ENCODE peak calls at places on chromosome 2, in nine cellular contexts. S is fibroblast of mammary gland, I is AG04450, Y is bronchial epithelial cell, Q is breast epithelium, E is neuronal stem cell, T is K562, L is left lung, A is body of pancreas. P is an unnamed sample.

GRCh38 chr2:46097714-46098480 is 199.3 kb upstream of the EPAS1 start:
- DNase-seq in S (peak; percentile 98), I (peak; percentile 97), Y (peak; percentile 94), Q (no peak), E (no peak), T (no peak), L (no peak), A (peak; percentile 64), P (no peak)

GRCh38 chr2:44777542-44777941 is 164.0 kb upstream of the SIX3 start:
- DNase-seq in S (no peak), I (no peak), Y (peak; percentile 20), Q (no peak), E (no peak), T (peak; percentile 42), L (no peak), A (no peak), P (no peak)

GRCh38 chr2:86747708-86748627 is 27.9 kb downstream of the RMND5A start:
- DNase-seq in S (peak; percentile 85), I (peak; percentile 53), Y (peak; percentile 89), Q (no peak), E (no peak), T (no peak), L (no peak), A (no peak), P (no peak)

GRCh38 chr2:165892541-165892940 is 61.0 kb downstream of the TTC21B start:
- DNase-seq in S (no peak), I (no peak), Y (no peak), Q (no peak), E (no peak), T (no peak), L (no peak), A (no peak), P (no peak)

GRCh38 chr2:207619764-207620203 is 5.4 kb downstream of the METTL21A start:
- DNase-seq in S (no peak), I (no peak), Y (no peak), Q (no peak), E (no peak), T (no peak), L (no peak), A (no peak), P (no peak)

GRCh38 chr2:145185696-145186095 is 665.8 kb upstream of the ZEB2 start:
- DNase-seq in S (peak; percentile 66), I (peak; percentile 10), Y (peak; percentile 49), Q (no peak), E (no peak), T (no peak), L (no peak), A (no peak), P (no peak)

GRCh38 chr2:176470713-176471112 is 201.5 kb downstream of the MTX2 start:
- DNase-seq in S (no peak), I (no peak), Y (no peak), Q (no peak), E (no peak), T (no peak), L (no peak), A (no peak), P (no peak)

GRCh38 chr2:235055891-235056516 is 104.2 kb downstream of the SH3BP4 start:
- DNase-seq in S (peak; percentile 50), I (no peak), Y (peak; percentile 51), Q (no peak), E (no peak), T (peak; percentile 52), L (no peak), A (peak; percentile 57), P (peak; percentile 43)

GRCh38 chr2:107072150-107072940 is 186.4 kb upstream of the ST6GAL2 start:
- DNase-seq in S (no peak), I (no peak), Y (peak; percentile 7), Q (no peak), E (no peak), T (no peak), L (no peak), A (no peak), P (no peak)

GRCh38 chr2:216023055-216023648 is 9.8 kb upstream of the MREG start:
- DNase-seq in S (peak; percentile 61), I (no peak), Y (peak; percentile 68), Q (no peak), E (no peak), T (peak; percentile 54), L (no peak), A (peak; percentile 53), P (peak; percentile 63)

GRCh38 chr2:20443276-20443920 is 3.5 kb upstream of the RHOB start:
- DNase-seq in S (peak; percentile 73), I (no peak), Y (peak; percentile 58), Q (no peak), E (peak; percentile 44), T (no peak), L (no peak), A (peak; percentile 77), P (no peak)

GRCh38 chr2:42879913-42880737 is 87.7 kb upstream of the HAAO start:
- DNase-seq in S (no peak), I (no peak), Y (peak; percentile 47), Q (no peak), E (no peak), T (no peak), L (no peak), A (peak; percentile 49), P (no peak)

GRCh38 chr2:109321570-109321969 is 192.6 kb downstream of the SH3RF3 start:
- DNase-seq in S (peak; percentile 91), I (no peak), Y (no peak), Q (no peak), E (no peak), T (no peak), L (no peak), A (no peak), P (no peak)

GRCh38 chr2:217899231-217900009 is 103.4 kb downstream of the TNS1 start:
- DNase-seq in S (peak; percentile 86), I (peak; percentile 59), Y (peak; percentile 90), Q (no peak), E (peak; percentile 58), T (peak; percentile 79), L (peak; percentile 86), A (peak; percentile 85), P (peak; percentile 59)

GRCh38 chr2:229582151-229582550 is 132.2 kb downstream of the DNER start:
- DNase-seq in S (peak; percentile 27), I (no peak), Y (no peak), Q (no peak), E (no peak), T (no peak), L (no peak), A (no peak), P (no peak)

GRCh38 chr2:101219281-101219680 is 33.4 kb upstream of the CNOT11 start:
- DNase-seq in S (no peak), I (no peak), Y (no peak), Q (no peak), E (no peak), T (no peak), L (no peak), A (no peak), P (no peak)

GRCh38 chr2:65075605-65076344 is 19.6 kb downstream of the CEP68 start:
- DNase-seq in S (no peak), I (no peak), Y (no peak), Q (no peak), E (no peak), T (peak; percentile 33), L (no peak), A (peak; percentile 58), P (no peak)

GRCh38 chr2:67451086-67451832 is 54.1 kb downstream of the ETAA1 start:
- DNase-seq in S (peak; percentile 98), I (peak; percentile 13), Y (peak; percentile 100), Q (no peak), E (no peak), T (no peak), L (no peak), A (peak; percentile 39), P (peak; percentile 2)

DNA sequence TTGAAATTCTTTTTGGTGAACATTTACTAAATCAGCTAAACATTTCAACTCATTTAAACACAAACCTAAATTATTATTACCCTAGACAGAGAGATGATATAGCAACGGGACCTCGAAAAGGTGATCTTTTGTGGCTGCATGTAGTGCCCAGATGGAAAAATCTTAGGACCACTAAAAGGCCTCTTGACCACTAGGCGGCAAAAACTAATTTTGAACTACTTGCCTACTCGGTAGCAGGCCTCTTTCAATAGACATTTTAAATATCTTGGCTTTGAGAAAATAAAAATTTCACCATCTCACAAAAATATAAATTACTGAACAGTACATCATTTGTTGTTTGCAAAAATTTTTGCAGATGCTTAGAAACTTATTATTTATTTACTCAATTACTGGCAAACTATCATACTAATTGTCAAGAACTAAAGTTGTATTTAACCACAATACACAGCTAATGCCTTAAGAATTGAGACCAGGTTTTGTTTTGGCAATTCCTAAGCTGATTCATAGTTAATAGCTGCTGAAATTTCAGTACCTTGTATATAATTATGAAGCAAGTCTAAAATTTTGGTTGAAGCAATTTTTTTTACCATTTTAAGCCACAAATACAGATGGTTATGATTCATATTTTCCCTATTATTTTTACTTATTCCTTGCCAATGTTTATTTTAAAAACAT is 9.4 kb downstream of the COL3A1 start:
- DNase-seq in S (peak; percentile 87), I (no peak), Y (peak; percentile 33), Q (no peak), E (no peak), T (no peak), L (no peak), A (no peak), P (no peak)
- H3K4me3 ChIP-seq in S (no peak overlapping the region), I (no peak overlapping the region), Y (no peak overlapping the region), Q (no peak overlapping the region), E (no peak overlapping the region), T (no peak overlapping the region), L (no peak overlapping the region), A (no peak overlapping the region), P (no peak overlapping the region)

DNA sequence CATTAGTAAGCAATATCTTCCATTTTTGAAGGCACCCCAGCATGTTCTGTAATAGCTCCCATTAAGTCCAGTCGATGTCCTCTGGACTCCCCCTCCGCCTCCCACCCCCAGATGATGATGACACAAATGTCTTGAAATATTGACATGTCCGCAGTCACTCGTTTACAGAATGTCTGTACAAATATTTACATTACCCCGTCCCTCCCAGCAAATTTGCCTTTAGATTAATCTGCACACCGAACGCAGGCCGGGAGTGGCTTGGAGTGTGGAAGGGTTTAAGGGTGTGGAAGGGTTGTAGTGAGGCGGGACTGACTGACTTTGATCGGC is 853 bp upstream of the OSBPL6 start:
- DNase-seq in S (no peak), I (no peak), Y (no peak), Q (peak; percentile 58), E (no peak), T (peak; percentile 31), L (no peak), A (no peak), P (no peak)
- H3K4me3 ChIP-seq in S (peak overlapping the region; percentile 61), I (peak overlapping the region; percentile 76), Y (peak overlapping the region; percentile 95), Q (peak overlapping the region; percentile 86), E (peak overlapping the region; percentile 69), T (peak overlapping the region; percentile 80), L (peak overlapping the region; percentile 76), A (peak overlapping the region; percentile 87), P (peak overlapping the region; percentile 66)

GRCh38 chr2:119862127-119862889 is 102.6 kb downstream of the PTPN4 start:
- DNase-seq in S (no peak), I (no peak), Y (no peak), Q (no peak), E (no peak), T (no peak), L (no peak), A (no peak), P (no peak)
- H3K4me3 ChIP-seq in S (no peak overlapping the region), I (no peak overlapping the region), Y (no peak overlapping the region), Q (no peak overlapping the region), E (no peak overlapping the region), T (no peak overlapping the region), L (no peak overlapping the region), A (no peak overlapping the region), P (no peak overlapping the region)

DNA sequence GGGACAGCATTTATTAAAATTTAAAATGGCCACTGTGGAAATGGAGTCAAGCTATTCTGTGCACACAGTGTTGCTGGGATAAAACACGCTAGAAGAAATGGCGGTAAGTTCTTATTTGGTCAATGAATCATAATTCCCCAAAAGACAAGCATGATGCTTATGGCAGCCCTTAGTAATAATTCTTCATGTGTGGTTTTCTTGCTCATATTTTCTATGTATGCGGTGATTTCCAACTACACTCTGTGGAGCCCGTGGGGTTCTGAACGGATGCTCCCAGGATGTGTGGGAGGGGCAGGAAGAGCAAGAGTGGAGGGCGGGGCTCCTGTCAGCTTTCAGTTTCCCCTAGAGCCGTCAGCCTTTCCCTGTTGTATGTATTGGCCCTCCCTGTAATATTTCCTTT is 91.7 kb upstream of the RMDN2 start:
- DNase-seq in S (no peak), I (no peak), Y (no peak), Q (no peak), E (no peak), T (no peak), L (no peak), A (no peak), P (no peak)
- H3K4me3 ChIP-seq in S (no peak overlapping the region), I (no peak overlapping the region), Y (no peak overlapping the region), Q (no peak overlapping the region), E (no peak overlapping the region), T (no peak overlapping the region), L (no peak overlapping the region), A (no peak overlapping the region), P (no peak overlapping the region)